ENCODE peak calls at places on chromosomes 7 and 10, in seven cellular contexts. V is kidney tubule cell; Y is H54; F is HFF-Myc; C is NCI-H1694; E is HT1080; I is effector CD4-positive, alpha-beta T cell. X is an unnamed sample.

GRCh38 chr10:57919864-57920263 is 347.8 kb downstream of the IPMK start:
- DNase-seq in V (no peak), Y (no peak), F (no peak), C (no peak), E (no peak), I (no peak), X (no peak)

GRCh38 chr7:18356195-18356645 is 139.3 kb upstream of the HDAC9 start:
- DNase-seq in V (peak; percentile 65), Y (peak; percentile 19), F (peak; percentile 17), C (peak; percentile 6), E (peak; percentile 53), I (no peak), X (peak; percentile 18)

GRCh38 chr7:18345641-18346234 is 149.8 kb upstream of the HDAC9 start:
- DNase-seq in V (peak; percentile 56), Y (no peak), F (no peak), C (no peak), E (peak; percentile 71), I (no peak), X (peak; percentile 25)

GRCh38 chr7:50855526-50855925 is 72.8 kb upstream of the GRB10 start:
- DNase-seq in V (no peak), Y (no peak), F (no peak), C (no peak), E (no peak), I (no peak), X (no peak)

GRCh38 chr7:5479133-5479745 is 55.6 kb upstream of the TNRC18 start:
- DNase-seq in V (no peak), Y (no peak), F (peak; percentile 31), C (peak; percentile 84), E (no peak), I (no peak), X (no peak)

GRCh38 chr7:2471396-2471795 is 4.8 kb downstream of the GRIFIN start:
- DNase-seq in V (no peak), Y (peak; percentile 83), F (no peak), C (no peak), E (peak; percentile 54), I (no peak), X (no peak)

GRCh38 chr10:102675887-102676616 is 31.8 kb downstream of the TRIM8 start:
- DNase-seq in V (peak; percentile 92), Y (no peak), F (peak; percentile 72), C (no peak), E (peak; percentile 80), I (no peak), X (no peak)

GRCh38 chr7:96781919-96782318 is 72.3 kb upstream of the SEM1 start:
- DNase-seq in V (no peak), Y (no peak), F (no peak), C (no peak), E (no peak), I (no peak), X (no peak)

GRCh38 chr10:52121688-52122087 is 192.4 kb upstream of the DKK1 start:
- DNase-seq in V (no peak), Y (no peak), F (no peak), C (no peak), E (no peak), I (no peak), X (no peak)

GRCh38 chr10:84193846-84194423 is 402 bp upstream of the CDHR1 start:
- DNase-seq in V (no peak), Y (no peak), F (no peak), C (no peak), E (no peak), I (no peak), X (no peak)

GRCh38 chr7:115023219-115023618 is 101.3 kb downstream of the MDFIC start:
- DNase-seq in V (no peak), Y (no peak), F (no peak), C (no peak), E (no peak), I (no peak), X (no peak)

GRCh38 chr7:135459951-135460567 is 49.8 kb downstream of the CNOT4 start:
- DNase-seq in V (no peak), Y (no peak), F (no peak), C (no peak), E (no peak), I (no peak), X (no peak)

GRCh38 chr7:12212051-12212485 is 974 bp downstream of the TMEM106B start:
- DNase-seq in V (no peak), Y (no peak), F (no peak), C (peak; percentile 4), E (no peak), I (no peak), X (no peak)

GRCh38 chr7:124536156-124536762 is 229.3 kb downstream of the GPR37 start:
- DNase-seq in V (no peak), Y (no peak), F (no peak), C (no peak), E (no peak), I (no peak), X (no peak)

GRCh38 chr10:14574885-14575284 is 199.8 kb downstream of the FAM107B start:
- DNase-seq in V (no peak), Y (no peak), F (no peak), C (no peak), E (no peak), I (no peak), X (no peak)

GRCh38 chr10:21293518-21294356 is 231.7 kb downstream of the SKIDA1 start:
- DNase-seq in V (no peak), Y (no peak), F (no peak), C (no peak), E (no peak), I (no peak), X (no peak)

GRCh38 chr7:33892945-33893344 is 12.4 kb upstream of the BMPER start:
- DNase-seq in V (no peak), Y (no peak), F (no peak), C (no peak), E (no peak), I (no peak), X (no peak)

GRCh38 chr7:49855281-49855980 is 82.0 kb downstream of the VWC2 start:
- DNase-seq in V (no peak), Y (no peak), F (no peak), C (no peak), E (no peak), I (no peak), X (no peak)

GRCh38 chr10:48523820-48524758 is 80.8 kb downstream of the ARHGAP22 start:
- DNase-seq in V (peak; percentile 37), Y (peak; percentile 64), F (no peak), C (no peak), E (no peak), I (no peak), X (no peak)

GRCh38 chr7:149188213-149188612 is 7.1 kb upstream of the ZNF282 start:
- DNase-seq in V (no peak), Y (no peak), F (no peak), C (no peak), E (no peak), I (no peak), X (no peak)

GRCh38 chr7:129530881-129531391 is 28.6 kb downstream of the SMKR1 start:
- DNase-seq in V (peak; percentile 94), Y (peak; percentile 44), F (peak; percentile 32), C (no peak), E (peak; percentile 95), I (no peak), X (peak; percentile 36)

X was measured in glomerular endothelial cell.